ENCODE peak calls at places on chromosomes 2 and 18, in eight cellular contexts. R is NT2/D1, V is AG10803, A is tibial artery, I is endodermal cell, F is heart right ventricle, T is lower lobe of right lung, L is right atrium auricular region. S is an unnamed sample.

GRCh38 chr18:61295153-61295552 is 38.1 kb upstream of the CDH20 start:
- DNase-seq in R (no peak), V (no peak), A (no peak), I (no peak), F (no peak), T (no peak), L (no peak), S (no peak)

GRCh38 chr2:71618327-71619113 is 165.2 kb downstream of the DYSF start:
- DNase-seq in R (no peak), V (no peak), A (peak), I (peak), F (peak), T (no peak), L (peak), S (no peak)

GRCh38 chr2:62343636-62344349 is 147.9 kb downstream of the B3GNT2 start:
- DNase-seq in R (no peak), V (no peak), A (no peak), I (no peak), F (no peak), T (no peak), L (no peak), S (no peak)

GRCh38 chr2:229170171-229170570 is 100.9 kb downstream of the PID1 start:
- DNase-seq in R (no peak), V (no peak), A (no peak), I (no peak), F (no peak), T (no peak), L (no peak), S (no peak)

GRCh38 chr18:74370163-74370562 is 54.5 kb downstream of the C18orf63 start:
- DNase-seq in R (no peak), V (peak), A (no peak), I (no peak), F (no peak), T (no peak), L (no peak), S (no peak)

GRCh38 chr2:14634885-14635871 is 2.7 kb downstream of the LRATD1 start:
- DNase-seq in R (peak), V (peak), A (peak), I (peak), F (peak), T (peak), L (peak), S (peak)

GRCh38 chr18:44898536-44898935 is 217.8 kb downstream of the SETBP1 start:
- DNase-seq in R (no peak), V (no peak), A (no peak), I (no peak), F (no peak), T (no peak), L (no peak), S (no peak)

GRCh38 chr2:62145478-62146100 is 50.3 kb upstream of the B3GNT2 start:
- DNase-seq in R (no peak), V (no peak), A (no peak), I (no peak), F (no peak), T (no peak), L (no peak), S (no peak)

GRCh38 chr18:45103319-45104070 is 422.8 kb downstream of the SETBP1 start:
- DNase-seq in R (no peak), V (no peak), A (no peak), I (no peak), F (no peak), T (no peak), L (no peak), S (no peak)

GRCh38 chr18:79439201-79440023 is 43.7 kb downstream of the NFATC1 start:
- DNase-seq in R (no peak), V (peak), A (no peak), I (no peak), F (no peak), T (no peak), L (no peak), S (no peak)

GRCh38 chr2:40483590-40483989 is 31.7 kb upstream of the SLC8A1 start:
- DNase-seq in R (no peak), V (no peak), A (no peak), I (no peak), F (no peak), T (no peak), L (no peak), S (no peak)

GRCh38 chr2:225512469-225512868 is 113.0 kb downstream of the NYAP2 start:
- DNase-seq in R (no peak), V (no peak), A (no peak), I (no peak), F (no peak), T (no peak), L (no peak), S (no peak)

GRCh38 chr18:59500765-59501164 is 141.7 kb upstream of the LMAN1 start:
- DNase-seq in R (no peak), V (no peak), A (no peak), I (no peak), F (no peak), T (no peak), L (no peak), S (no peak)

GRCh38 chr2:17646096-17646554 is 105.6 kb downstream of the VSNL1 start:
- DNase-seq in R (peak), V (peak), A (no peak), I (peak), F (peak), T (no peak), L (peak), S (no peak)

GRCh38 chr2:10170256-10170655 is 47.7 kb downstream of the RRM2 start:
- DNase-seq in R (no peak), V (peak), A (no peak), I (peak), F (no peak), T (no peak), L (no peak), S (no peak)

GRCh38 chr18:22378672-22379282 is 38.9 kb downstream of the CTAGE1 start:
- DNase-seq in R (peak), V (peak), A (no peak), I (peak), F (peak), T (no peak), L (no peak), S (no peak)

GRCh38 chr2:189092936-189093335 is 86.6 kb downstream of the COL5A2 start:
- DNase-seq in R (no peak), V (peak), A (peak), I (no peak), F (peak), T (no peak), L (peak), S (no peak)

GRCh38 chr18:35827275-35827929 is 145.1 kb upstream of the RMP24 start:
- DNase-seq in R (peak), V (no peak), A (no peak), I (peak), F (no peak), T (no peak), L (no peak), S (no peak)

GRCh38 chr18:23341383-23341782 is 111.7 kb upstream of the RIOK3 start:
- DNase-seq in R (no peak), V (peak), A (no peak), I (no peak), F (no peak), T (no peak), L (no peak), S (no peak)

GRCh38 chr2:12120281-12121150 is 374.1 kb downstream of the LPIN1 start:
- DNase-seq in R (no peak), V (peak), A (no peak), I (no peak), F (no peak), T (no peak), L (no peak), S (no peak)

DNA sequence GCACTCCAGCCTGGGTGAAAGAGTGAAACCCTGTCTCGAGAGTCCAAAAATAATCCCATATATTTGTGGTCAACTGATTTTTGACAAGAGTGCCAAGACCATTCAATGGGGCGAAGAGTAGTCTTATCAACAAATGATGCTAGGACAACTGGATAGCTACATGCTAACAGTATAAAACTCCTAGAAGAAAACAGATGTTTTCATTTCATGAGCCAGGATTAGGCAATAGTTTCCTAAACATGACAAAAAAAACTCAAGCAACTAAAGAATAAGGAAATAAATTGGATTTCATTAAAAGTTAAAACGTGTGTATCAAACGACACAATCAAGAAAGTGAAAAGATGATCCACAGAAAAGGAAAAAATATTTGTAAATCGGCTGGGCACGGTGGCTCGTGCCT is 6.3 kb downstream of the LIMS2 start:
- DNase-seq in R (no peak), V (peak), A (no peak), I (no peak), F (no peak), T (no peak), L (no peak), S (no peak)
- H3K4me3 ChIP-seq in R (no peak), V (no peak), A (no peak), I (no peak), F (no peak), T (no peak), L (no peak), S (no peak)

DNA sequence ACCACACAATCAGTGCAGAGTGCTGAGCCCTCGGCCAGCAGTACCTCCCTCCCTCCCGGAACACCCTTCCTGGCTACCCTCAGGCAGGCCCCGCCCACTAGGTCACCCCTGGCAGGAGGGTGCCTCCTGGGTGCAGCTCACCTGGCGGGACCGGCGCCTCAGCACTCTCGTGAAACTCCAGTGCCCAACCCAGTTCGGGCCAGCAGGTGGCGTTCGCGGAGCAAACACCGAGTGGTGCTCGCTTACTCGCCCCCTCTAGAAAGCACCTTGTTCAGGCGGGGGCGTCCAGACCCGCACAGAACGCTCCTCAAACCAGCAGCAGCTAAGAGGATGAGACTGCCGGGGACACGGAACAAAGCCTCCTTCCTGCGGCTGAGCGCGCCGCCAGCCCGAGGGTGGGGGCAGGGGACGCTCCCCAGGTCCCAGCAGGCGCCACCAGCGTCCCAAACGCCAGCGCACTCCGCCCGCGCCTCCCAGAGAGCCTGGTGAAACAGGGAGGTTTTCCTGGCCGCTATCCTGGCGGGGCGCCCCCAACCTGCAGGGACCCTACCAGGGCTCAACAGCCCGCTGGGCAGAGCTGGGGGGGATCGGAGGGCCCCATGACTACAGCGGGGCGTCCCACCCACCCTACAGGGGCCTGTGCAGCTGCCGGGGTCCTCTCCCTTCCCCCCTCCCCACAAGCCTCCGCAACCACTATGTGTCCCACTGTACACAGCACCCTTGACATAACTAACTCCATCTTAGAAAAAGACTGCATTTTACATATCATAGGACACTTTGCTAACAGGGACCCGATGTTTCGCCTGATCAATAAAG is 44.7 kb downstream of the MRPS5 start:
- DNase-seq in R (peak), V (peak), A (no peak), I (peak), F (peak), T (peak), L (no peak), S (peak)
- H3K4me3 ChIP-seq in R (peak), V (peak), A (peak), I (peak), F (no peak), T (peak), L (peak), S (peak)

DNA sequence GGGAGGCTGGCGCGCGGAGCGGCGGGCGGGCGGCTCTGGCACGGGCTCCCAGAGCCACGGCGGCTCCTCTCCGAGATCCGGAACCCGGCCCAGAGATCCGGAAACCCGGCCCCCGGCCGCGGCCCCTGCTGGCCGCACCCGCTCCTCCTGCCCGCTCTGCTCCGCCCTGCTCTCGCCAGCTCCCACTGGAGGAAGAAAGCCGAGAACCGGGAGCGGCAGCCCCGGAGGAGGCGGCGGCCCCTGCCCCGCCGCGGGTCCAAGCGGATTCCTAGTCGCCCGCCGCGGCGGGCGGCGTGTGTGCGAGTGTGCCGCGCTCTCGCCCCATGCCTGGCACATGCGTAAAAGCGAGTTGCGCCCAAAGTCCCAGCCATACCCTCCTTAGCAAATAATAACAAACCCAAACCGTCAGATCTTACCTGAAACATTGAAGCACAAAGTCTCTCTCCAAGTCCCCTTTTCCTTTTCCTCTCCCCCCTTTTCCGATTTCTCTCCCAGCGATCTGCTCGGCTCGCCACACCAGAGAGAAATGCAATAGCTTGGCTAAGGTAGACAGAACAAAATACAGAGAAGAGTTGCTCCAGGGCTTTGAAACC is 108.7 kb upstream of the KCTD1 start:
- DNase-seq in R (no peak), V (peak), A (peak), I (peak), F (peak), T (peak), L (peak), S (peak)
- H3K4me3 ChIP-seq in R (peak), V (peak), A (peak), I (peak), F (peak), T (peak), L (peak), S (peak)

DNA sequence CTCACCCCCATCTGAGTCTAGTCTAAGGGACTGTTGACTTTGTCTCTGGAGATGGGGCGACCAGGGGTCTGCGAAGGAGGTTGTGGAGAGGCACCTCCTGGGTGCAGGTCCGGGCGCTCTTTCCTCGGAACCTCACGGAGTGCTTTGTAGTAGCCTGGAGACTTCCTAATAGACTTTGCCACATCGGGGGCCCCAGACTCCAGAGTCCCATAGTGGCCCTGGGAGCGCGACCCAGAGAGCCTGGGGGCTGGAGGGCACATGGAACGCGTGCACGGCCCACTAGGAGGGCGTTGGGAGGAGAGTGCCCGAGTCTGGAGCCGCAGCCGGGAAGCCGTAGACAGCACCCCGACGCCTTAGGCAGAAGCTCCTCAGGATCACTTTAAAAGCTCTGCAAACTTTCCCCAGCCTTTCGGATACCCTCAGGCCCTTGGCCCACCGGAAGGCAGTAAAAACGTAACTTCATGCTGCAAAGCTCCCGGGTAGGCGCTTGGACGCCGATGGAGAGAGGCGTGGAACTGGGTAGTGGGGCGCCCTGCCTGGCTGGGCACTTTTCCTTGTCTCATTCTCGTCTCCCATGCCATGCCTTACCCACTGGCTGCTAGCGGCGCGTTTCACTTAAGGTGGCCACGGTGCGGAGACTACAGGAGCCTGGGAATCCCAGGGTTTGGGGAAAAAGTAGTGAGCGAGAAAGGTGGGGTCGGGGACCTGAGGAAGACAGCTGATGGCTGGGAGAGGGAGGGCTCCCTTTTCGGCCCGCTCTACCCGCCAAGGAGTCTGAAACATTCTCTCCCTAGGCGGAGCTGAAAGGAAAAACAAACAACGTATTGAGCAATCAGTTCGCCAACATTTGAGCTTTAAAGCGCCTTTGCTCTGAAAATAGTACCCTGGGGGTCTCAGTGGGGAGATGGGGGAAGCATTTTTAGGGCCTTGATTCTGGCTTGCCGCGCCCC is 141.7 kb downstream of the MEIS1 start:
- DNase-seq in R (no peak), V (peak), A (no peak), I (peak), F (no peak), T (no peak), L (no peak), S (no peak)
- H3K4me3 ChIP-seq in R (peak), V (peak), A (peak), I (peak), F (no peak), T (peak), L (peak), S (peak)

GRCh38 chr2:210556355-210556980 is at the start of gene CPS1:
- DNase-seq in R (no peak), V (no peak), A (no peak), I (no peak), F (no peak), T (no peak), L (no peak), S (no peak)
- H3K4me3 ChIP-seq in R (no peak), V (no peak), A (no peak), I (no peak), F (no peak), T (no peak), L (no peak), S (no peak)

GRCh38 chr2:72888438-72889202 is 1.4 kb downstream of the SPR start:
- DNase-seq in R (no peak), V (no peak), A (no peak), I (no peak), F (no peak), T (no peak), L (no peak), S (no peak)
- H3K4me3 ChIP-seq in R (no peak), V (no peak), A (peak), I (peak), F (no peak), T (peak), L (peak), S (no peak)

DNA sequence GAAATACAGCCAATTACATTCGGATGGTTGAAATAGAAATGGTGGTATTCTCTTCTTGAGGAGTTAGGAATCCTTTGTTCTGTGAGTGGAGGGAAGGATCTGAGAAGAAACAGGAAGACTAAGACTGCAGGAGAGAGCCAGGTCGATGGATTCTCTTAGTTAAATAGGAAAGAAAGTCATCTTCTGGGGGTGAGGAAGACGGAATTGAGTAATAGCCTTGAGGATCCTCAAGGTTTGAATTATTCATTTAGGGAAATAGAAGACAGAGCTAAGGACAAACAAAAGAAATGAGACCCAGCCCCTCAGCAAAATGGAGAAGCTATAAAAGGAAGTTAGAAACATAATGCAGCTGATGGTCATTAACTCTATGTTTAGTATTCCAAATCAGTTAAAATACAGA is 1.8 kb downstream of the LAPTM4A start:
- DNase-seq in R (no peak), V (peak), A (no peak), I (no peak), F (no peak), T (no peak), L (no peak), S (no peak)
- H3K4me3 ChIP-seq in R (peak), V (peak), A (peak), I (peak), F (peak), T (peak), L (peak), S (peak)

S was measured in RWPE2.